ENCODE peak calls at places on chromosome 13, in five cellular contexts. One of them, this sample, is unnamed. For H3K36me3 and H3K27me3, the result is how much of the 10 kb centered on the place peaks cover.

GRCh38 chr13:20371825-20372224 is 139.7 kb upstream of the GJB6 start:
- DNase-seq in uterus: no peak
- DNase-seq in brain microvascular endothelial cell: no peak
- DNase-seq in thyroid gland: no peak
- DNase-seq in neuronal stem cell: no peak
- DNase-seq in this sample: no peak

GRCh38 chr13:25415196-25415595 is 43.4 kb downstream of the ATP8A2 start:
- DNase-seq in uterus: no peak
- DNase-seq in brain microvascular endothelial cell: no peak
- DNase-seq in thyroid gland: no peak
- DNase-seq in neuronal stem cell: no peak
- DNase-seq in this sample: no peak

GRCh38 chr13:65959305-65959704 is 1270.8 kb downstream of the PCDH9 start:
- DNase-seq in uterus: no peak
- DNase-seq in brain microvascular endothelial cell: no peak
- DNase-seq in thyroid gland: no peak
- DNase-seq in neuronal stem cell: no peak
- DNase-seq in this sample: no peak

GRCh38 chr13:73417012-73417615 is 358.3 kb downstream of the KLF5 start:
- DNase-seq in uterus: no peak
- DNase-seq in brain microvascular endothelial cell: no peak
- DNase-seq in thyroid gland: no peak
- DNase-seq in neuronal stem cell: no peak
- DNase-seq in this sample: peak

GRCh38 chr13:41696163-41697003 is 239.0 kb downstream of the RGCC start:
- DNase-seq in uterus: no peak
- DNase-seq in brain microvascular endothelial cell: peak
- DNase-seq in thyroid gland: no peak
- DNase-seq in neuronal stem cell: no peak
- DNase-seq in this sample: peak

GRCh38 chr13:19881641-19882040 is 18.2 kb upstream of the ZMYM5 start:
- DNase-seq in uterus: no peak
- DNase-seq in brain microvascular endothelial cell: no peak
- DNase-seq in thyroid gland: no peak
- DNase-seq in neuronal stem cell: no peak
- DNase-seq in this sample: no peak

GRCh38 chr13:99351772-99352171 is 44.6 kb upstream of the GPR183 start:
- DNase-seq in uterus: no peak
- DNase-seq in brain microvascular endothelial cell: no peak
- DNase-seq in thyroid gland: no peak
- DNase-seq in neuronal stem cell: no peak
- DNase-seq in this sample: no peak

GRCh38 chr13:81395368-81395767 is 1054.4 kb upstream of the SPRY2 start:
- DNase-seq in uterus: no peak
- DNase-seq in brain microvascular endothelial cell: no peak
- DNase-seq in thyroid gland: no peak
- DNase-seq in neuronal stem cell: no peak
- DNase-seq in this sample: peak

GRCh38 chr13:27353166-27353583 is 71.2 kb upstream of the GTF3A start:
- DNase-seq in uterus: no peak
- DNase-seq in brain microvascular endothelial cell: peak
- DNase-seq in thyroid gland: no peak
- DNase-seq in neuronal stem cell: no peak
- DNase-seq in this sample: no peak

GRCh38 chr13:24274452-24274971 is 34.9 kb upstream of the C1QTNF9 start:
- DNase-seq in uterus: no peak
- DNase-seq in brain microvascular endothelial cell: no peak
- DNase-seq in thyroid gland: no peak
- DNase-seq in neuronal stem cell: no peak
- DNase-seq in this sample: no peak

GRCh38 chr13:95301135-95301946 is at the start of gene ABCC4:
- DNase-seq in uterus: peak
- DNase-seq in brain microvascular endothelial cell: peak
- DNase-seq in thyroid gland: peak
- DNase-seq in neuronal stem cell: peak
- DNase-seq in this sample: peak

GRCh38 chr13:34179481-34179880 is 361.5 kb downstream of the RFC3 start:
- DNase-seq in uterus: no peak
- DNase-seq in brain microvascular endothelial cell: no peak
- DNase-seq in thyroid gland: peak
- DNase-seq in neuronal stem cell: no peak
- DNase-seq in this sample: peak

GRCh38 chr13:27997904-27998522 is 9.5 kb upstream of the URAD start:
- DNase-seq in uterus: no peak
- DNase-seq in brain microvascular endothelial cell: peak
- DNase-seq in thyroid gland: peak
- DNase-seq in neuronal stem cell: no peak
- DNase-seq in this sample: peak

GRCh38 chr13:99040536-99041141 is 62.8 kb upstream of the DOCK9 start:
- DNase-seq in uterus: no peak
- DNase-seq in brain microvascular endothelial cell: no peak
- DNase-seq in thyroid gland: no peak
- DNase-seq in neuronal stem cell: no peak
- DNase-seq in this sample: no peak

GRCh38 chr13:24875566-24875965 is 111.6 kb downstream of the RNF17 start:
- DNase-seq in uterus: no peak
- DNase-seq in brain microvascular endothelial cell: no peak
- DNase-seq in thyroid gland: no peak
- DNase-seq in neuronal stem cell: no peak
- DNase-seq in this sample: no peak

GRCh38 chr13:102609696-102610095 is 12.9 kb downstream of the TPP2 start:
- DNase-seq in uterus: no peak
- DNase-seq in brain microvascular endothelial cell: no peak
- DNase-seq in thyroid gland: no peak
- DNase-seq in neuronal stem cell: no peak
- DNase-seq in this sample: no peak

GRCh38 chr13:99797716-99798115 is 173.9 kb downstream of the ZIC5 start:
- DNase-seq in uterus: no peak
- DNase-seq in brain microvascular endothelial cell: no peak
- DNase-seq in thyroid gland: no peak
- DNase-seq in neuronal stem cell: no peak
- DNase-seq in this sample: no peak

GRCh38 chr13:73945871-73946270 is 188.3 kb downstream of the KLF12 start:
- DNase-seq in uterus: no peak
- DNase-seq in brain microvascular endothelial cell: no peak
- DNase-seq in thyroid gland: no peak
- DNase-seq in neuronal stem cell: peak
- DNase-seq in this sample: peak

GRCh38 chr13:53007872-53008271 is 20.7 kb upstream of the OLFM4 start:
- DNase-seq in uterus: no peak
- DNase-seq in brain microvascular endothelial cell: no peak
- DNase-seq in thyroid gland: peak
- DNase-seq in neuronal stem cell: no peak
- DNase-seq in this sample: no peak

GRCh38 chr13:90103099-90103784 is 1244.2 kb upstream of the MIR17HG start:
- DNase-seq in uterus: no peak
- DNase-seq in brain microvascular endothelial cell: no peak
- DNase-seq in thyroid gland: no peak
- DNase-seq in neuronal stem cell: no peak
- DNase-seq in this sample: no peak

GRCh38 chr13:86051134-86052103 is 252.2 kb upstream of the SLITRK6 start:
- DNase-seq in uterus: no peak
- DNase-seq in brain microvascular endothelial cell: no peak
- DNase-seq in thyroid gland: no peak
- DNase-seq in neuronal stem cell: no peak
- DNase-seq in this sample: no peak

GRCh38 chr13:87671824-87672603 is 843 bp downstream of the SLITRK5 start:
- DNase-seq in uterus: no peak
- DNase-seq in brain microvascular endothelial cell: no peak
- DNase-seq in thyroid gland: peak
- DNase-seq in neuronal stem cell: peak
- DNase-seq in this sample: peak

GRCh38 chr13:99208185-99208584 is 7.5 kb downstream of the UBAC2 start:
- DNase-seq in uterus: no peak
- DNase-seq in brain microvascular endothelial cell: no peak
- DNase-seq in thyroid gland: no peak
- DNase-seq in neuronal stem cell: no peak
- DNase-seq in this sample: no peak

GRCh38 chr13:42229287-42229686 is 42.7 kb upstream of the AKAP11 start:
- DNase-seq in uterus: no peak
- DNase-seq in brain microvascular endothelial cell: no peak
- DNase-seq in thyroid gland: no peak
- DNase-seq in neuronal stem cell: no peak
- DNase-seq in this sample: no peak

GRCh38 chr13:44976949-44977583 is 12.2 kb downstream of the NUFIP1 start:
- DNase-seq in uterus: no peak
- DNase-seq in brain microvascular endothelial cell: no peak
- DNase-seq in thyroid gland: no peak
- DNase-seq in neuronal stem cell: no peak
- DNase-seq in this sample: no peak

GRCh38 chr13:24502567-24503375 is 9.8 kb downstream of the PARP4 start:
- DNase-seq in uterus: no peak
- DNase-seq in brain microvascular endothelial cell: peak
- DNase-seq in thyroid gland: peak
- DNase-seq in neuronal stem cell: peak
- DNase-seq in this sample: peak

GRCh38 chr13:19181621-19182485 is at the start of gene TUBA3C:
- DNase-seq in uterus: no peak
- DNase-seq in brain microvascular endothelial cell: no peak
- DNase-seq in thyroid gland: no peak
- DNase-seq in neuronal stem cell: no peak
- DNase-seq in this sample: no peak

GRCh38 chr13:22915442-22916082 is 265.2 kb upstream of the SGCG start:
- DNase-seq in uterus: peak
- DNase-seq in brain microvascular endothelial cell: peak
- DNase-seq in thyroid gland: peak
- DNase-seq in neuronal stem cell: peak
- DNase-seq in this sample: peak

GRCh38 chr13:39364797-39365468 is 238.1 kb downstream of the LHFPL6 start:
- DNase-seq in uterus: no peak
- DNase-seq in brain microvascular endothelial cell: no peak
- DNase-seq in thyroid gland: peak
- DNase-seq in neuronal stem cell: no peak
- DNase-seq in this sample: peak

GRCh38 chr13:83325454-83325853 is 556.8 kb downstream of the SLITRK1 start:
- DNase-seq in uterus: no peak
- DNase-seq in brain microvascular endothelial cell: peak
- DNase-seq in thyroid gland: no peak
- DNase-seq in neuronal stem cell: no peak
- DNase-seq in this sample: no peak

GRCh38 chr13:28655566-28655965 is 3.4 kb upstream of the POMP start:
- DNase-seq in uterus: no peak
- DNase-seq in brain microvascular endothelial cell: no peak
- DNase-seq in thyroid gland: peak
- DNase-seq in neuronal stem cell: no peak
- DNase-seq in this sample: peak

GRCh38 chr13:113754242-113754641 is 4.8 kb upstream of the TMEM255B start:
- DNase-seq in uterus: no peak
- DNase-seq in brain microvascular endothelial cell: no peak
- DNase-seq in thyroid gland: no peak
- DNase-seq in neuronal stem cell: no peak
- DNase-seq in this sample: no peak

GRCh38 chr13:37681295-37682032 is 82.9 kb upstream of the POSTN start:
- DNase-seq in uterus: no peak
- DNase-seq in brain microvascular endothelial cell: peak
- DNase-seq in thyroid gland: no peak
- DNase-seq in neuronal stem cell: no peak
- DNase-seq in this sample: no peak
- H3K4me3 ChIP-seq in uterus: no peak
- H3K4me3 ChIP-seq in brain microvascular endothelial cell: no peak
- H3K4me3 ChIP-seq in thyroid gland: no peak
- H3K4me3 ChIP-seq in neuronal stem cell: no peak
- H3K4me3 ChIP-seq in this sample: no peak

GRCh38 chr13:110432522-110432921 is 125.4 kb downstream of the COL4A2 start:
- DNase-seq in uterus: no peak
- DNase-seq in brain microvascular endothelial cell: no peak
- DNase-seq in thyroid gland: no peak
- DNase-seq in neuronal stem cell: no peak
- DNase-seq in this sample: no peak
- H3K36me3 ChIP-seq in uterus: under half
- H3K36me3 ChIP-seq in brain microvascular endothelial cell: half or more
- H3K36me3 ChIP-seq in thyroid gland: under half
- H3K36me3 ChIP-seq in neuronal stem cell: half or more
- H3K36me3 ChIP-seq in this sample: under half

GRCh38 chr13:77698211-77699058 is 948 bp downstream of the SLAIN1 start:
- DNase-seq in uterus: peak
- DNase-seq in brain microvascular endothelial cell: no peak
- DNase-seq in thyroid gland: peak
- DNase-seq in neuronal stem cell: peak
- DNase-seq in this sample: peak

GRCh38 chr13:77696006-77696862 is 1.3 kb upstream of the SLAIN1 start:
- DNase-seq in uterus: no peak
- DNase-seq in brain microvascular endothelial cell: no peak
- DNase-seq in thyroid gland: no peak
- DNase-seq in neuronal stem cell: peak
- DNase-seq in this sample: no peak

GRCh38 chr13:77696863-77697207 is 652 bp upstream of the SLAIN1 start:
- DNase-seq in uterus: no peak
- DNase-seq in brain microvascular endothelial cell: no peak
- DNase-seq in thyroid gland: no peak
- DNase-seq in neuronal stem cell: no peak
- DNase-seq in this sample: no peak

GRCh38 chr13:77699059-77699680 is 1.7 kb downstream of the SLAIN1 start:
- DNase-seq in uterus: no peak
- DNase-seq in brain microvascular endothelial cell: no peak
- DNase-seq in thyroid gland: no peak
- DNase-seq in neuronal stem cell: no peak
- DNase-seq in this sample: no peak

DNA sequence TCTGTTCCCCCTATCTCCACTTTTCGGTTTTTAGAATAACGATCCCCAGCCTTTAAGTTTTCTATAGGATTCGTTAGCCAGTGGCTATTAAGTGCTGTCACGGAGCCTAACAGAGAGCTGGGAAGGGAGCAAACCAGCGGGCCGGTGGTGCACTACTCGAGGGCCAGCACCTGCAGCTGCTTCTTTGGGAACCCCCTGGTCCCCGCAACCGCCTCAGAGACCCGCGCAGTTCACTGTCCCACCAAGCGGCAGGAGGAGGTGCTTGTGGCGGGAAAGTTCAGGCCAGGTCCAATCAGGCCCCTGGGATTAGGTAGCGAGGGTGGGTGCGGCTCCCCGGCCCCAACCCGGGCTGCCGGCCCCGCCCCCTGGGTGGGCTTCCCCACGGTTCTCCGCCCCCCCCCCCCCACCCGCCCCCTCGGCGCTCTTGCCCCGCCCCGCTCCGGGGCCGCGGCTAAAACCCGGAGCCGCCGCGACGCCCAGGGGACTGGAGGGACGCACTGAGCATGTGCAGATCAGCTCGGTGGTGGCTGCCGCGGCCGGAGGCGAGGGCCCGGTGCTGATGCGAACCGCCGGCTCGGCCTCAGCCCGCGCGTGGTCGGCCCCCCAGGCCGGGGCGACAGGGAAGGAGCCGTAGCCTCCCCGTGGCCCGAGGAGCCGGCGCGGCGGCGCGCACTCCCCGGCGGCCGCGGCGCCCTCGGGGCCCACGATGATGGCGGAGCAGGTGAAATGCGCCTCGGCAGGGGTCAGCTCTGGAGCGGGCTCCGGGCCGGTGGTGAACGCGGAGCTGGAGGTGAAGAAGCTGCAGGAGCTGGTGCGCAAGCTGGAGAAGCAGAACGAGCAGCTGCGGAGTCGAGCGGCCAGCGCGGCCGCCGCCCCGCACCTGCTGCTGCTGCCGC is at the start of gene SLAIN1:
- DNase-seq in uterus: peak
- DNase-seq in brain microvascular endothelial cell: peak
- DNase-seq in thyroid gland: peak
- DNase-seq in neuronal stem cell: peak
- DNase-seq in this sample: peak
- H3K27me3 ChIP-seq in uterus: under half
- H3K27me3 ChIP-seq in brain microvascular endothelial cell: under half
- H3K27me3 ChIP-seq in thyroid gland: under half
- H3K27me3 ChIP-seq in neuronal stem cell: under half
- H3K27me3 ChIP-seq in this sample: under half

GRCh38 chr13:50916701-50917184 is 7.2 kb downstream of the RNASEH2B start:
- DNase-seq in uterus: no peak
- DNase-seq in brain microvascular endothelial cell: no peak
- DNase-seq in thyroid gland: peak
- DNase-seq in neuronal stem cell: no peak
- DNase-seq in this sample: no peak
- H3K4me3 ChIP-seq in uterus: no peak
- H3K4me3 ChIP-seq in brain microvascular endothelial cell: no peak
- H3K4me3 ChIP-seq in thyroid gland: no peak
- H3K4me3 ChIP-seq in neuronal stem cell: no peak
- H3K4me3 ChIP-seq in this sample: no peak